ENCODE peak calls at places on chromosomes 6 and 20, in five cellular contexts. N, B, G, X and R are unnamed samples.

GRCh38 chr6:15420959-15421438 is 175.1 kb downstream of the JARID2 start:
- DNase-seq in N (no peak), B (no peak), G (no peak), X (no peak), R (no peak)

GRCh38 chr6:79630883-79631799 is at the start of gene SH3BGRL2:
- DNase-seq in N (peak), B (peak), G (peak), X (peak), R (peak)

GRCh38 chr6:38845931-38846330 is 130.8 kb downstream of the DNAH8 start:
- DNase-seq in N (no peak), B (no peak), G (no peak), X (no peak), R (no peak)

GRCh38 chr20:8330785-8331699 is 199.0 kb downstream of the PLCB1 start:
- DNase-seq in N (no peak), B (no peak), G (no peak), X (no peak), R (no peak)

GRCh38 chr6:46220351-46221220 is 49.8 kb upstream of the ENPP5 start:
- DNase-seq in N (peak), B (no peak), G (no peak), X (peak), R (no peak)

GRCh38 chr20:33789109-33789857 is 21.9 kb upstream of the CHMP4B start:
- DNase-seq in N (no peak), B (no peak), G (peak), X (peak), R (peak)

GRCh38 chr6:127342296-127342945 is 988 bp downstream of the ECHDC1 start:
- DNase-seq in N (no peak), B (no peak), G (no peak), X (peak), R (no peak)

GRCh38 chr20:59777321-59777705 is 156.1 kb downstream of the SYCP2 start:
- DNase-seq in N (no peak), B (peak), G (no peak), X (no peak), R (no peak)

GRCh38 chr6:143224516-143224915 is 163.8 kb downstream of the AIG1 start:
- DNase-seq in N (no peak), B (no peak), G (no peak), X (peak), R (no peak)

GRCh38 chr6:151060096-151060741 is 179.5 kb upstream of the AKAP12 start:
- DNase-seq in N (no peak), B (no peak), G (no peak), X (peak), R (no peak)

GRCh38 chr6:44650947-44651346 is 263.4 kb downstream of the CDC5L start:
- DNase-seq in N (no peak), B (no peak), G (no peak), X (peak), R (no peak)

GRCh38 chr6:17276766-17277165 is 4.4 kb upstream of the RBM24 start:
- DNase-seq in N (no peak), B (no peak), G (no peak), X (no peak), R (no peak)

GRCh38 chr20:5638023-5638422 is 112.2 kb upstream of the SHLD1 start:
- DNase-seq in N (no peak), B (no peak), G (no peak), X (no peak), R (no peak)

GRCh38 chr6:108779521-108779920 is 68.7 kb upstream of the ARMC2 start:
- DNase-seq in N (no peak), B (no peak), G (no peak), X (peak), R (no peak)

GRCh38 chr6:39137235-39137634 is 22.2 kb upstream of the SAYSD1 start:
- DNase-seq in N (peak), B (no peak), G (no peak), X (peak), R (no peak)

GRCh38 chr6:33061987-33062386 is 11.5 kb downstream of the HLA-DPA1 start:
- DNase-seq in N (peak), B (no peak), G (no peak), X (peak), R (no peak)

GRCh38 chr6:168683621-168684020 is 242.6 kb downstream of the SMOC2 start:
- DNase-seq in N (no peak), B (no peak), G (no peak), X (no peak), R (no peak)

GRCh38 chr6:24376875-24377274 is 19.0 kb upstream of the DCDC2 start:
- DNase-seq in N (no peak), B (no peak), G (no peak), X (no peak), R (no peak)

GRCh38 chr6:152091851-152092341 is 284.4 kb downstream of the ESR1 start:
- DNase-seq in N (no peak), B (no peak), G (no peak), X (peak), R (no peak)

GRCh38 chr6:3385660-3386151 is 71.1 kb downstream of the SLC22A23 start:
- DNase-seq in N (no peak), B (peak), G (peak), X (peak), R (no peak)

GRCh38 chr20:57059055-57059617 is 207.3 kb downstream of the BMP7 start:
- DNase-seq in N (no peak), B (no peak), G (no peak), X (no peak), R (no peak)

GRCh38 chr6:97021194-97021593 is 96.7 kb downstream of the KLHL32 start:
- DNase-seq in N (no peak), B (no peak), G (no peak), X (no peak), R (no peak)

GRCh38 chr6:168124161-168124560 is 45.1 kb upstream of the FRMD1 start:
- DNase-seq in N (no peak), B (no peak), G (no peak), X (no peak), R (no peak)

GRCh38 chr20:39825950-39826349 is 863.1 kb downstream of the MAFB start:
- DNase-seq in N (no peak), B (no peak), G (no peak), X (peak), R (no peak)

GRCh38 chr20:34579936-34580587 is 21.5 kb downstream of the MAP1LC3A start:
- DNase-seq in N (peak), B (peak), G (no peak), X (no peak), R (no peak)

GRCh38 chr6:168851460-168852103 is 402.1 kb downstream of the THBS2 start:
- DNase-seq in N (no peak), B (no peak), G (no peak), X (peak), R (no peak)

GRCh38 chr6:159654483-159655098 is 38.5 kb downstream of the SOD2 start:
- DNase-seq in N (no peak), B (no peak), G (no peak), X (peak), R (no peak)

GRCh38 chr6:132199343-132199742 is 201.9 kb downstream of the MOXD1 start:
- DNase-seq in N (no peak), B (no peak), G (no peak), X (peak), R (no peak)

GRCh38 chr6:170040906-170041305 is 250.0 kb downstream of the DLL1 start:
- DNase-seq in N (no peak), B (peak), G (no peak), X (no peak), R (no peak)

GRCh38 chr6:109406196-109406595 is 23.9 kb upstream of the CD164 start:
- DNase-seq in N (no peak), B (no peak), G (no peak), X (peak), R (no peak)

GRCh38 chr6:26485401-26485800 is 14.7 kb upstream of the BTN1A1 start:
- DNase-seq in N (no peak), B (no peak), G (no peak), X (no peak), R (no peak)

GRCh38 chr6:149473080-149474052 is 11.4 kb downstream of the ZC3H12D start:
- DNase-seq in N (no peak), B (no peak), G (no peak), X (no peak), R (no peak)

DNA sequence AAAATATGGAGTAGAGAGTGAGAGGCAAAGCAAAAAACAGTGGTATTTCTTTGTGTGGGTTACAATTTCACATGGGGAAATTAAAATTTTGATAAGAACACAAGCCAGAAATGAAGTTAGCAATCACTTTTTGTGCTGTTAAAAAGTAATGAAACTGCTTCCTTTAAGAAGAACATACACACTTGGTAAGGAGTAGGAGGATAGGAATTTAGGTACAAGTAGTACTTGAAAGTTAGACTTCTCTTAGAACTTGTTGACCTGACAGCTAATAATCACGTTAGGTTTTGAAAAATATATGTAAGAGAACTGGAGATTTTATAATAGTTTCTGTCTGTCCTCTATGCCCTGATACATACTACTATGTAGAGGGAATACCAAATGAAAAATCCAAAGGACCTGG is 260.8 kb downstream of the ADGRB3 start:
- DNase-seq in N (no peak), B (no peak), G (no peak), X (no peak), R (no peak)
- TF ChIP-seq CTCF in N (no peak), B (no peak), G (no peak), X (no peak), R (no peak)

GRCh38 chr6:30893001-30893591 is 8.8 kb downstream of the DDR1 start:
- DNase-seq in N (no peak), B (peak), G (no peak), X (no peak), R (no peak)
- TF ChIP-seq CTCF in N (no peak), B (no peak), G (no peak), X (peak), R (no peak)

GRCh38 chr6:166999145-166999844 is at the start of gene CEP43:
- DNase-seq in N (peak), B (peak), G (peak), X (peak), R (peak)

GRCh38 chr6:166996406-166996805 is 2.8 kb upstream of the CEP43 start:
- DNase-seq in N (no peak), B (no peak), G (no peak), X (peak), R (no peak)

GRCh38 chr6:166998256-166999144 is 697 bp upstream of the CEP43 start:
- DNase-seq in N (peak), B (peak), G (no peak), X (peak), R (no peak)

GRCh38 chr6:166997348-166997747 is 1.8 kb upstream of the CEP43 start:
- DNase-seq in N (no peak), B (no peak), G (no peak), X (no peak), R (no peak)

GRCh38 chr6:166997768-166998255 is 1.4 kb upstream of the CEP43 start:
- DNase-seq in N (peak), B (no peak), G (no peak), X (peak), R (peak)
- TF ChIP-seq CTCF in N (no peak), B (no peak), G (no peak), X (peak), R (no peak)

DNA sequence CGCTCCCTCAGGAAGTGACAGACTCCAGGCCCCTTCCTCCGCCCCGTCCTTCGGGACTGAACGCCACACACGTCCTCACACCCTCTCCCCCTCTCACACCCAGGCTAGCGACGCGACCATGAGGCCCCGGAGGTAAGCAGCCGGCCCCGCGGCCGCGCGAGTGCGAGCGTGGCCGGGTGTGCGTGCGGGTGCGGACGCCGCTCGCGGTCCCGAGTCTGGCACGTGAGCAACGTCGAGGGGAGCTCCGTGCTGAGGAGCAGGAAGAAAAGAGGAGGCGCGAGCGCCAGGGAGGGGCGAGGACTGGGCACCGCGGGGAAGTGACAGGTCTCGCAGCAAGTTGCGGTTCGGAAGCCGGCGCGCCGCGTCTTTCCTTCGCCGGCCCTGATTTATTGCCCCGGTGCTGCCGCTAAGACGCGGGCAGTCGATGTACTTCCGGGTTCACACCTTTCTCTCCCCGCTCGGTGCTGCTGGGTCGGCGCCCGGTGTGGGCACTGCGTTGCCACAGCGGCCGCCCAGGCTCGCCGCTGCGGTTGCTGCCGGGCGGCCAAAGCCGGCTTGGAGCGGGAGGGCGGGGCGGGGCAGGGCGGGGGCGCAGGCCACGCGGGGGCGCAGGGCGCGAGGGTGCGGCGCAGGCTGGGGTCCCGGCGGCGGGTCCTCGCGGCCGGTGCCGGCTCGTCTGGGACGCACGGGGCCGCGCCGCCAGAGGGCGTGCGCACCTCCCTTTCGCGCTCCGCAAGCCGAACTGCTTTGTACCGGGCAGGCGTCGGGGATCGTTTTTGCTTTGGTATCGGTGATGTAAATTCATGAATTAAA is 15.8 kb upstream of the LIN28B start:
- DNase-seq in N (peak), B (no peak), G (no peak), X (peak), R (no peak)
- TF ChIP-seq CTCF in N (peak), B (no peak), G (peak), X (peak), R (no peak)

DNA sequence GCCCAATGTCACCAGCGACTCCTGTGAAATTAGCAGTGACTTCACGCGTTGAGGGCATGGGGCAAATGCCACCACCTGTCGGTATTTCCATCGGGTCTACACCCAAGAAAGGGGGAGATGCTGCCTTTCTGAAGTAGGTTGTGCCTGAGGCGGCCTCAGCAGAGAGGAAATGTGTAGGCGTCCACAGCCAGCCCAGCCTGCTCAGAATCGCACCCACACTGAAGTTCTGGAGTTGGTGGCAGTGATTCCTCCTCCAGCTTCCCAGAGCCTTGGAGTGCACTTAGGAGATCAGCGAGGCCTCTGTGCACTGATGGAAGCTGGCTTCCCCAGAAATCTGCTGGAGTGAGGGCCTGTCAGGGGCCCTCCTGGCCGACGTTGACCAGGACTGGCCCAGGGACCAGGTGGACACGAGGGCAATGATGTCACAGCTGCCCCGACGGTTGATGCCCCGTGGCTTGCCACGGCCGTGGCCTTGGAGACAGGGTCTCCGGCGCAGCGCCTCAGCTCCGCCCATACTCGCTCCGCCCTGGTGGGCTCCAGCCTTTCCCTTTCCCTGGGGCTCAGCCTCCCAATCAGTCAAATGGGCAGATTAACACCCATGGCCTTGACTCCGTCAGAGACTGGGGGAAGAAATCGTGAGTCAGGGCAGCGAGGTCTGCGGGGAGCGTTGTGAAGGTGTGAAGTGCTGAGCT is 484.8 kb downstream of the PREX1 start:
- DNase-seq in N (no peak), B (peak), G (no peak), X (no peak), R (no peak)
- TF ChIP-seq CTCF in N (no peak), B (no peak), G (no peak), X (no peak), R (no peak)

GRCh38 chr20:47515843-47516242 is 14.2 kb downstream of the NCOA3 start:
- DNase-seq in N (no peak), B (no peak), G (no peak), X (no peak), R (no peak)

GRCh38 chr20:47524385-47524784 is 22.7 kb downstream of the NCOA3 start:
- DNase-seq in N (no peak), B (no peak), G (no peak), X (no peak), R (no peak)

GRCh38 chr20:47527004-47527800 is 25.5 kb downstream of the NCOA3 start:
- DNase-seq in N (no peak), B (no peak), G (no peak), X (no peak), R (no peak)

GRCh38 chr20:47521059-47521808 is 19.5 kb downstream of the NCOA3 start:
- DNase-seq in N (no peak), B (no peak), G (no peak), X (no peak), R (no peak)
- TF ChIP-seq CTCF in N (peak), B (no peak), G (no peak), X (peak), R (no peak)

DNA sequence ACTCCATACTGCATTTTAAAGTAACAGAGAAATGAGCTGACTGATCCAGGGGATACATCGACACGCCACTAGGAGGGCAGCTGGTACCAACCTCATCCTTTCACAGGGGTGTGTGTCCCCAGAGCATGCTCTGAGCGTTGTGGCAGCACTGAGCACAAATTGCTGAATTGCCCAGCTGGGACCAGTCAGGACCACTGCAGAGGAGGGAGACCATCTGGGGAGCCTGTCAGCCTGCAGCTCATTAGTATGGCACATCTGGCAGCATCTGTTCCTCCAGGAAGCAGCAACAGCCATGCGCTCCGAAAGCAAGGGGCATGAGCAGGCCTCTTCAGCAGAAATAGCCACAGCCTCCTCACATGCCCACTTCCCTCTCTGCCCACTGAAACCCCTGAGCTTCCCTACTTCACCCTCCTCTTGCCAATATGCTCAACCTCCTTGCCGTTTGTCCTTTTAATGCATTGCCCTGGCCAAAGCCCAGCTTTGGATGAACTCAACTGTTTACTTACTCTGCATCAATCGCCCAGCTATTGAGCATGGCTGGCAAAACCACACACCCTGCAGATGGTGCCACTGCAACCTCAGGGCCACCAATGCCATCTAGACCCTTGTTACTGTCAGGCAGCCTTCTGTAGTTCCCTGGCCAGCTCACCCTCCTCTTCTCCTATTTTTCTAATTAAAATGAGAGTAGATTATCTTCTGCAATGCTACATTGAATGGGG is 77.6 kb upstream of the NEDD9 start:
- DNase-seq in N (no peak), B (peak), G (no peak), X (no peak), R (no peak)
- TF ChIP-seq CTCF in N (no peak), B (no peak), G (no peak), X (no peak), R (no peak)

DNA sequence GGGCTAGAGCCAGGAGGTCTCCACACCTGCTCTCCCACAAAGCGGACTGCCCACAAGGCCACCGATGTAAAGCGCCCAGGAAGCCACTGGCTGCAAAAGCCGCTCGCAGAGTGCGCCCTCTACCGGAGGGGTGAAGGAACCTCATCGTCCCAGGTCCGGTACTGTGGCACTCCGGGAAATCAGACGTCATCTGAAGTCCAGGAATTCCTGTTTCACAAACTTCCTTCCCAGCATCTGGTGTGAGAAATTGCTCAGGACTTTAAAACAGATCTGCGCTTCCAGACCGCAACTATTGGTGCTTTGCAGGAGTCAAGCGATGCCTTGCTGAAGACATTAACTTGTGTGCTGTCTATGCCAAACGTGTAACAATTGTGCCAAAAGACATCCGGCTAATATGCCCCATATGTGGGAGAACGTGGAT is 115.1 kb upstream of the ARID1B start:
- DNase-seq in N (peak), B (no peak), G (no peak), X (no peak), R (no peak)
- TF ChIP-seq CTCF in N (peak), B (no peak), G (no peak), X (peak), R (no peak)

GRCh38 chr6:86937219-86938079 is at the start of gene HTR1E:
- DNase-seq in N (peak), B (no peak), G (peak), X (peak), R (no peak)
- TF ChIP-seq CTCF in N (no peak), B (no peak), G (peak), X (peak), R (no peak)

GRCh38 chr6:165685302-165685701 is 22.3 kb upstream of the PDE10A start:
- DNase-seq in N (no peak), B (no peak), G (no peak), X (no peak), R (no peak)

GRCh38 chr6:165686966-165687365 is 23.9 kb upstream of the PDE10A start:
- DNase-seq in N (no peak), B (no peak), G (no peak), X (no peak), R (no peak)

GRCh38 chr6:165692106-165692653 is 29.1 kb upstream of the PDE10A start:
- DNase-seq in N (no peak), B (no peak), G (no peak), X (peak), R (no peak)

GRCh38 chr6:165694296-165694695 is 31.3 kb upstream of the PDE10A start:
- DNase-seq in N (no peak), B (no peak), G (no peak), X (no peak), R (no peak)

GRCh38 chr6:165689699-165690098 is 26.7 kb upstream of the PDE10A start:
- DNase-seq in N (no peak), B (no peak), G (no peak), X (peak), R (no peak)
- TF ChIP-seq CTCF in N (no peak), B (no peak), G (no peak), X (peak), R (no peak)